ENCODE peak calls at places on chromosomes 1 and 21, in four cellular contexts. W, U, T and D are unnamed samples.
A peak's percentile ranks its signal among the peaks of the same experiment; 100 is the strongest.

GRCh38 chr1:228494970-228495853 is 8.0 kb downstream of the RNF187 start:
- DNase-seq in W (no peak), T (no peak), U (no peak), D (no peak)

GRCh38 chr1:40592107-40592773 is 60.8 kb downstream of the ZNF684 start:
- DNase-seq in U (peak; percentile 58), W (no peak), T (no peak), D (peak; percentile 34)

GRCh38 chr21:34065015-34065414 is 8.4 kb upstream of the MRPS6 start:
- DNase-seq in T (no peak), W (no peak), U (no peak), D (no peak)

GRCh38 chr1:54121482-54122130 is 31.2 kb downstream of the CDCP2 start:
- DNase-seq in U (peak; percentile 85), W (no peak), T (peak; percentile 77), D (peak; percentile 77)

GRCh38 chr21:36321325-36322082 is 1.5 kb downstream of the MORC3 start:
- DNase-seq in W (no peak), U (no peak), T (no peak), D (no peak)

GRCh38 chr1:20476260-20477038 is 9.6 kb downstream of the CAMK2N1 start:
- DNase-seq in T (no peak), U (peak; percentile 89), W (no peak), D (no peak)

GRCh38 chr1:172818841-172819527 is 160.1 kb downstream of the FASLG start:
- DNase-seq in W (no peak), T (no peak), U (no peak), D (no peak)

GRCh38 chr1:232260861-232261260 is 369.1 kb downstream of the SIPA1L2 start:
- DNase-seq in T (no peak), W (peak; percentile 16), U (no peak), D (peak; percentile 31)

GRCh38 chr1:50126962-50127715 is 18.4 kb downstream of the ELAVL4 start:
- DNase-seq in U (no peak), W (no peak), T (no peak), D (no peak)

DNA sequence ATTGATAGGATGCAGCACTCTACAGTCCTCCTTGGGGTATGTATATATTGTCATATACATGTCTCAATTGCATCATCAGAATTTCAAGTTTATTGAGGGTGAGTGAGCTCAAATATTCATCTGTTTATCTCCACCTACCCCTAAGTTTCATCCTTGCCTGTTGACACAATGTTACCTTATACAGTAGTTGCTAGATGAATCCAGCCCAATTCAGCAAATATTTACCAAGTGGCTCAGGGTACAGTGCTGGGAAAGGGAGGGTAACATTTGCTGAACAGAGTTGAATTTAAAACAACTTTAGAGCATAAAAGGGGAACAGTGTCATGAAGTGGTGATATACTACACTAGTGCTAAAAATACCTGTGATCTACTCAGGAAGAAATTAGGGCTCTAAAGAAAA is 14.4 kb downstream of the ELAVL4 start:
- DNase-seq in U (no peak), W (no peak), T (no peak), D (no peak)
- TF ChIP-seq CTCF in U (no peak), W (no peak), T (no peak), D (no peak)

DNA sequence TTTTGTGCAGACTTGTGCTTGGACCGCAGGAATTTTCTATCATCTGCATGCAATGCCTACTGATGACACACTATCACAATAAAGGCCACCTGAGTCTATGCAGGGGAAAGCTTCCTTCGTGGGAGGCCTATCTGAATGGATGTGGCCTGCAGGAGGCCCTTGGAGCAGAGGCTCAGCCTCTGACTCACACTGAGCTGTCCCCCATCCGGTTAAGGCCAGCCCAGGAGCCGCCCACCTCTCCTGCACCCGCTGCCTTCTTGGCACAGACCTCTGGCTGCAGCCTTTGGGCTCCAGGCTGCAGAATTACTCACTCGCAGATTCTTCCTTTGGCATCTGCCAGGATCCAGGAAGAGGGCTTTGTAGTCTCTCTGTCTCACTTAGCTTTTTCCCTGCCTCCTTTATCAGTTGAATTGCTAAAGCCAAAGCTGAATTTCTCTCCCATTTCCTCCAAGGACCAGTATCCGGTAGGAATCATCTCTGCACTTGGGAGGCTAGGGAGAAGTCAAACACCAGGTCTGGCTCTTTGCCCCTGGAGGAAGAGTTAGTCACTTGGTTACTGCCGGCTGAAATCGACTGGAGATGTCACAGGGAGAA is 65.1 kb upstream of the JUN start:
- DNase-seq in U (peak; percentile 95), W (peak; percentile 100), T (no peak), D (peak; percentile 96)
- H3K27ac ChIP-seq in U (peak overlapping the region; percentile 92), W (peak overlapping the region; percentile 50), T (peak overlapping the region; percentile 59), D (peak overlapping the region; percentile 81)

GRCh38 chr1:61436016-61436415 is 288.9 kb downstream of the TM2D1 start:
- DNase-seq in W (no peak), U (no peak), T (no peak), D (no peak)
- TF ChIP-seq CTCF in W (peak; percentile 27), U (no peak), T (no peak), D (no peak)

GRCh38 chr1:200414657-200415056 is 4.8 kb upstream of the ZNF281 start:
- DNase-seq in T (no peak), U (no peak), W (no peak), D (no peak)

GRCh38 chr1:200411406-200412257 is 1.8 kb upstream of the ZNF281 start:
- DNase-seq in T (no peak), W (no peak), U (no peak), D (no peak)

GRCh38 chr1:200415693-200416593 is 6.1 kb upstream of the ZNF281 start:
- DNase-seq in W (peak; percentile 95), U (peak; percentile 67), T (no peak), D (peak; percentile 92)

GRCh38 chr1:200410566-200410878 is 686 bp upstream of the ZNF281 start:
- DNase-seq in T (no peak), U (peak; percentile 38), W (peak; percentile 90), D (peak; percentile 79)

GRCh38 chr1:200415227-200415626 is 5.4 kb upstream of the ZNF281 start:
- DNase-seq in W (no peak), U (no peak), T (no peak), D (no peak)
- H3K27ac ChIP-seq in W (peak overlapping the region; percentile 85), U (peak overlapping the region; percentile 100), T (no peak overlapping the region), D (no peak overlapping the region)

DNA sequence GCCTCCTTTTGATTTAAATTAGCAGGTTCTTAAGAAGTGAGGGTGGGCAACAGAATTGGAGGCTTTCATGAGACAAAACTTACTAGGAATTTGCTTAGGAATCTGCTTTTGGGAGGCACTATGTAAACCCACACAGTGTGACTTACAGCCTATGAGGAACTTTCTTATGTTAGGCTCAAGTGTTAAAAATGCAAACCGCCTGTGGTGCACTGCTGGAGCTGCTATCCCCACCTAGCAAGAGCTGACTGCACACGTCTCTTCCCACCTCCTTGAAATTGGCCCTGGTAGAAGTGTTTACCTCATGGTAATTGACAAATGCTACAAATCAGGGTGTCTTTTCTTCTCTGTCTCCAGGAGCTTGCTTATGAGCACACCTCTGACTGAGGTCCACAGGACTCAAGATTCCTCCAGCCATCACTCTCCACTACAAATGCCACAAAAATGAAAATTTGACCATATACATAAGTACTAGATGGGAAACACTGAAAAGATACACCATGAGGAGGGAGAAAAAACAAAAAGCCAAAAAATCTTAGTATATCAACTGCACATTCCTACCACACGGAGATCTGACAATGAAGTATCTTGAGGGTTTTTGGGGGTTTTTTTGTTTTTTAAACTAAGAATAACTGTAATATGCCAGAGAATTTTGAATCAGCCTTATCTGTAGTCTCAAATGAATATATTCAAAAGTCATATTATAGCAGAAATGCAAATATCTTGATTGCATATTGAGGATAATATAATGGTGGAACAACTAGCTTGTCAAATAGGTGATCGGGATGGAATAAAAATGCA is 18.2 kb upstream of the NPL start:
- DNase-seq in W (no peak), U (no peak), T (no peak), D (no peak)
- TF ChIP-seq CTCF in W (peak; percentile 21), U (peak; percentile 39), T (no peak), D (no peak)

GRCh38 chr1:156533568-156534220 is 33.1 kb upstream of the MEF2D start:
- DNase-seq in U (no peak), W (no peak), T (no peak), D (no peak)
- H3K27ac ChIP-seq in U (no peak overlapping the region), W (no peak overlapping the region), T (no peak overlapping the region), D (no peak overlapping the region)